ENCODE peak calls at places on chromosome 18, in seven cellular contexts. One of them, this sample, is unnamed. For H3K27me3, the result is how much of the 10 kb centered on the place peaks cover.

GRCh38 chr18:8553611-8553924 is 55.7 kb upstream of the RAB12 start:
- DNase-seq in MM.1S: no peak
- DNase-seq in lower lobe of right lung: no peak
- DNase-seq in heart left ventricle: no peak
- DNase-seq in endothelial cell of umbilical vein: no peak
- DNase-seq in Peyer's patch: no peak
- DNase-seq in right atrium auricular region: no peak
- DNase-seq in this sample: no peak

GRCh38 chr18:43883886-43884285 is 606.6 kb upstream of the SYT4 start:
- DNase-seq in MM.1S: no peak
- DNase-seq in lower lobe of right lung: no peak
- DNase-seq in heart left ventricle: no peak
- DNase-seq in endothelial cell of umbilical vein: no peak
- DNase-seq in Peyer's patch: no peak
- DNase-seq in right atrium auricular region: no peak
- DNase-seq in this sample: no peak

GRCh38 chr18:62769216-62769615 is 53.9 kb downstream of the PHLPP1 start:
- DNase-seq in MM.1S: no peak
- DNase-seq in lower lobe of right lung: no peak
- DNase-seq in heart left ventricle: no peak
- DNase-seq in endothelial cell of umbilical vein: no peak
- DNase-seq in Peyer's patch: no peak
- DNase-seq in right atrium auricular region: no peak
- DNase-seq in this sample: no peak

GRCh38 chr18:44771957-44772917 is 91.5 kb downstream of the SETBP1 start:
- DNase-seq in MM.1S: no peak
- DNase-seq in lower lobe of right lung: no peak
- DNase-seq in heart left ventricle: no peak
- DNase-seq in endothelial cell of umbilical vein: no peak
- DNase-seq in Peyer's patch: no peak
- DNase-seq in right atrium auricular region: no peak
- DNase-seq in this sample: peak

GRCh38 chr18:49094136-49094535 is 143.4 kb upstream of the SMAD7 start:
- DNase-seq in MM.1S: no peak
- DNase-seq in lower lobe of right lung: no peak
- DNase-seq in heart left ventricle: no peak
- DNase-seq in endothelial cell of umbilical vein: no peak
- DNase-seq in Peyer's patch: no peak
- DNase-seq in right atrium auricular region: no peak
- DNase-seq in this sample: peak

GRCh38 chr18:50955246-50955645 is 12.6 kb upstream of the ELAC1 start:
- DNase-seq in MM.1S: no peak
- DNase-seq in lower lobe of right lung: no peak
- DNase-seq in heart left ventricle: no peak
- DNase-seq in endothelial cell of umbilical vein: no peak
- DNase-seq in Peyer's patch: no peak
- DNase-seq in right atrium auricular region: no peak
- DNase-seq in this sample: no peak

GRCh38 chr18:27595121-27595848 is 410.2 kb upstream of the CHST9 start:
- DNase-seq in MM.1S: no peak
- DNase-seq in lower lobe of right lung: no peak
- DNase-seq in heart left ventricle: no peak
- DNase-seq in endothelial cell of umbilical vein: no peak
- DNase-seq in Peyer's patch: no peak
- DNase-seq in right atrium auricular region: no peak
- DNase-seq in this sample: no peak

GRCh38 chr18:73739098-73739497 is 408.5 kb downstream of the FBXO15 start:
- DNase-seq in MM.1S: no peak
- DNase-seq in lower lobe of right lung: no peak
- DNase-seq in heart left ventricle: no peak
- DNase-seq in endothelial cell of umbilical vein: no peak
- DNase-seq in Peyer's patch: no peak
- DNase-seq in right atrium auricular region: no peak
- DNase-seq in this sample: no peak

GRCh38 chr18:11883153-11883552 is 25.0 kb downstream of the MPPE1 start:
- DNase-seq in MM.1S: no peak
- DNase-seq in lower lobe of right lung: no peak
- DNase-seq in heart left ventricle: no peak
- DNase-seq in endothelial cell of umbilical vein: peak
- DNase-seq in Peyer's patch: no peak
- DNase-seq in right atrium auricular region: no peak
- DNase-seq in this sample: no peak

DNA sequence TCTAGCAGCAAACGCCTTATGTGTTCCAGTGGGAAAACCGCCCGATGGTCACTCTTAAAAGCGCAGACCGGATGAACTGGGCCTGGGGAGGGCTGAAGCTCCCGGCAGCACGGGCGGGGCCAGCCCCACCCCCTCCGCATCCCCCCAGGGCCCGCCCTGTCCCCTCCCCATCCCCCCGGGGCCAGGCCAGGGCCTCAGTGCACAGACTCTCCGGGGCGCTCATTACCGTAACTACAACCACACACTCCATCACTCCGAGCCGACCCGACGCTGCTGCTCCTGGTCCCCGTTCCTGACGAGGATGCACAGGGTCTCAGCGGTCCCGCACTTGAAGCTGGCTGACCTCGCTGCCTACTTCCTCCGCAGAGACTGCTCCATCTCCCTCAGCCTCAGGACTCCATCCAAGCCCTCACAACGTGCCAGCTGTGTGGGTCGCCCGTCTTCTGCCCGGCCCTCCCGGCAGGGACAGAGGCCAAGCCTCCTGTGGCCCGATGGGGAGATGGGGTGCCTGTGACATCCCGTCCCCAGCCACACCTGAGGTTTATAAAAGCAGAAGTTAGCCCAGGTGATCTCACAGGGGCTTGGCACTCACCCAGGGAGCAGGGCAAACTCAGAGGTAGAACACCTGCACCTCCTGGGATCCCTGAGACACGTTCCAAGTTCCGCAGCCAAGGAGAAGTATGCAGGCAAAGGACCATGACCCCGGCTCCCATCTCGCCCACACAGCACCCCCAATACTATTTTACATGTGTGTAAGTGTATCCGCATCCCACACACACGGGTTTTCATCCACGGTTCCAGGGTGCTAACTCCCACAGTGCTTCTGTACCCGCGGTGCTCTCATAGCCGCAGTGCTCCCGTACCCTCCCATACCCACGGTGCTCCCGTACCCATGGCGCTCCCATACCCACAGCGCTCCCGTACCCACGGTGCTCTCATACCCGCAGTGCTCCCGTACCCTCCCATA is 36.0 kb downstream of the SLC66A2 start:
- DNase-seq in MM.1S: no peak
- DNase-seq in lower lobe of right lung: peak
- DNase-seq in heart left ventricle: no peak
- DNase-seq in endothelial cell of umbilical vein: no peak
- DNase-seq in Peyer's patch: no peak
- DNase-seq in right atrium auricular region: peak
- DNase-seq in this sample: no peak
- H3K27ac ChIP-seq in MM.1S: no peak
- H3K27ac ChIP-seq in lower lobe of right lung: no peak
- H3K27ac ChIP-seq in heart left ventricle: no peak
- H3K27ac ChIP-seq in endothelial cell of umbilical vein: no peak
- H3K27ac ChIP-seq in Peyer's patch: no peak
- H3K27ac ChIP-seq in right atrium auricular region: no peak
- H3K27ac ChIP-seq in this sample: no peak

DNA sequence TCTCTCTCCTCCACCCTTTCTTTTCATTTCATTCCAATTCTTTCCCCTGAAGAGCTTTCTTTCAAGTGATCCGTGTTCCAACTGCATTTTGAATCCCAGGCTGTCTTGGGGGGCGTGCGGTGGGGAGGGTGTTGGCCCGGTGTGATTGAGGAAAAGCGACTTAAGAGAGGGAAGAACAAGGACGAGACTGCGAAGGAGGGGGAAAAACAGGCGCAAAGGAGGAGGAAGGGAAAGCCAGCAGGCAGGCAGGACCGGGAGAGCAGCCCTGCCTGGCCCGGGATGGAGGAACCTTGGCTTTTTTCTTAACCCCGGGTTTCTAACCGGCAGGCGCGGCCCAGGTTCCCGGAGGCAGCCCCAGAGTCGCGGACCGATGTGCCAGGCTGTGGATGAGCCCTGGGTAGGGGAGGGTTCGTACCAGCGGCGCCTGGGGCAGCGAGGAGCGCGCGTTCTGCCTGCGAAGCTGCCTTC is 1.3 kb downstream of the ADCYAP1 start:
- DNase-seq in MM.1S: no peak
- DNase-seq in lower lobe of right lung: no peak
- DNase-seq in heart left ventricle: no peak
- DNase-seq in endothelial cell of umbilical vein: no peak
- DNase-seq in Peyer's patch: no peak
- DNase-seq in right atrium auricular region: no peak
- DNase-seq in this sample: no peak
- H3K27me3 ChIP-seq in MM.1S: under half
- H3K27me3 ChIP-seq in lower lobe of right lung: half or more
- H3K27me3 ChIP-seq in heart left ventricle: half or more
- H3K27me3 ChIP-seq in endothelial cell of umbilical vein: half or more
- H3K27me3 ChIP-seq in Peyer's patch: under half
- H3K27me3 ChIP-seq in right atrium auricular region: under half
- H3K27me3 ChIP-seq in this sample: half or more

GRCh38 chr18:53909668-53910067 is 314.8 kb downstream of the MBD2 start:
- DNase-seq in MM.1S: peak
- DNase-seq in lower lobe of right lung: no peak
- DNase-seq in heart left ventricle: no peak
- DNase-seq in endothelial cell of umbilical vein: no peak
- DNase-seq in Peyer's patch: no peak
- DNase-seq in right atrium auricular region: no peak
- DNase-seq in this sample: peak
- TF ChIP-seq CTCF in MM.1S: peak
- TF ChIP-seq CTCF in lower lobe of right lung: peak
- TF ChIP-seq CTCF in heart left ventricle: peak
- TF ChIP-seq CTCF in endothelial cell of umbilical vein: no peak
- TF ChIP-seq CTCF in Peyer's patch: peak
- TF ChIP-seq CTCF in right atrium auricular region: peak
- TF ChIP-seq CTCF in this sample: peak

GRCh38 chr18:59717291-59717690 is 20.1 kb upstream of the CCBE1 start:
- DNase-seq in MM.1S: no peak
- DNase-seq in lower lobe of right lung: no peak
- DNase-seq in heart left ventricle: no peak
- DNase-seq in endothelial cell of umbilical vein: no peak
- DNase-seq in Peyer's patch: no peak
- DNase-seq in right atrium auricular region: no peak
- DNase-seq in this sample: no peak

GRCh38 chr18:59721214-59721613 is 24.0 kb upstream of the CCBE1 start:
- DNase-seq in MM.1S: no peak
- DNase-seq in lower lobe of right lung: no peak
- DNase-seq in heart left ventricle: no peak
- DNase-seq in endothelial cell of umbilical vein: no peak
- DNase-seq in Peyer's patch: no peak
- DNase-seq in right atrium auricular region: no peak
- DNase-seq in this sample: no peak

GRCh38 chr18:59719533-59720325 is 22.5 kb upstream of the CCBE1 start:
- DNase-seq in MM.1S: no peak
- DNase-seq in lower lobe of right lung: no peak
- DNase-seq in heart left ventricle: no peak
- DNase-seq in endothelial cell of umbilical vein: no peak
- DNase-seq in Peyer's patch: no peak
- DNase-seq in right atrium auricular region: no peak
- DNase-seq in this sample: peak

GRCh38 chr18:59715966-59716369 is 18.7 kb upstream of the CCBE1 start:
- DNase-seq in MM.1S: no peak
- DNase-seq in lower lobe of right lung: no peak
- DNase-seq in heart left ventricle: no peak
- DNase-seq in endothelial cell of umbilical vein: peak
- DNase-seq in Peyer's patch: no peak
- DNase-seq in right atrium auricular region: no peak
- DNase-seq in this sample: peak

DNA sequence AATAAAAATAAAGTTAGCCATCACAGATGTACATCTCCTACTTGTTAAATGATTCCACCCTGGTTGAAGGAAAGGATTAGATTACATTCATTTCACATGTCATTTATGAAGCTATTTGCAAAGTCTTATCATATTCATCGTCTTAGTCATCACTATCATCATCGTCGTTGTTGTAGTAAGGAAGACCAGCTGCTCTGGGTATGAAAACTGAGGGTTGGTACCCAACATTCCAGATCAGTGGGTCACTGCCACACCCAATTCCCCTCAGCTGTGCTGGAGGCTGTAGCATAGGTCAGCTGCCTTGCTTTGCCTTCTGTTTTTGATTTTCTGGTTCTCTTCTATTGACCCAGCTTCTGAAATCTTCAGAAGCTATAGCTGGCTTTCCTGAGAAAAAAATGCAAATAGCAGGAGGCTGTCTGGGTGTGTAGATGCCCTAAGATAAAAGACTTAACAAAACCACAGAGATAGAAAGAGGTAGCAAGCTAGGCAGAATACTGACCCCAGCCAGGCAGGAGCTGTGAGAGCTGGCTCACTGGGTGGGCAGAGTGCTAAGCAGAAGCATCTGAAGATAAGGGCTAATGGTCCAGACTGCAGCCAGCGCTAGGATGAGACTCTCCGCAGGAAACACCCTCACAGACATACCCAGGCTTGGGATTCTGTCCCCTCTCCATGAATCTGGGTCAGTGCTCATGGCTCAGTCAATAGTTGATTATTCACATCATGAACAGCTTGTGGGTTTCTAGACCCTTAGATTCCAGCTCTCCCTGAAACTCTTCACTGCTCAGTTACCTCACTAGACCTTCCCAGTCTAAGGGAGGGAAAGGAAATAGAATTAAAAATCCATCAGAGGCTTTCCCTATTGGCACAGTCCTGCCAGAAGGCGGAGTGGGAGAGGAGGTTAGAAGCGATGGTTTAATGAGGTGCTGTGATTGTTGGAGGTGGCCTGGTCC is 21.2 kb upstream of the CCBE1 start:
- DNase-seq in MM.1S: no peak
- DNase-seq in lower lobe of right lung: no peak
- DNase-seq in heart left ventricle: no peak
- DNase-seq in endothelial cell of umbilical vein: peak
- DNase-seq in Peyer's patch: no peak
- DNase-seq in right atrium auricular region: no peak
- DNase-seq in this sample: peak
- H3K27ac ChIP-seq in MM.1S: no peak
- H3K27ac ChIP-seq in lower lobe of right lung: no peak
- H3K27ac ChIP-seq in heart left ventricle: no peak
- H3K27ac ChIP-seq in endothelial cell of umbilical vein: no peak
- H3K27ac ChIP-seq in Peyer's patch: no peak
- H3K27ac ChIP-seq in right atrium auricular region: no peak
- H3K27ac ChIP-seq in this sample: peak

DNA sequence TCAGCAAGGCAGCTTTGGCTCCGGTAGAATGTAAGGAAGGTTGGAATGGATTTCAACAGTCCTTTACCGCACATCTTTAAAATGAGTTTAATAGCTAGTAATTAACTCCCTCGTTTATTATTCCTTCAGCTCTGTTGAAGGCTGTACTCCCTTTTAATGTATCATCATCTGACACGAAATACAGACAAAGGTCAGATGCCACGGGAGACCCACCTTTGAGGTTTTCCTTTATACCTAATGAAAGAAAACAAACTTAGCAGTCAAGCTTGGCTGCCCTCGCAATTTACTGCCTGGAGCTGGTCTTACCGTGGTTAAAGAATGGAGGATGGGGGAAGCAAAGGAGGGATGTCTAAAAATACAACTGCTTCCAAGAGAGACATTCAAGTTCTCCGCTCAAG is 1.1 kb downstream of the TMEM200C start:
- DNase-seq in MM.1S: no peak
- DNase-seq in lower lobe of right lung: no peak
- DNase-seq in heart left ventricle: no peak
- DNase-seq in endothelial cell of umbilical vein: no peak
- DNase-seq in Peyer's patch: no peak
- DNase-seq in right atrium auricular region: no peak
- DNase-seq in this sample: no peak
- H3K27me3 ChIP-seq in MM.1S: half or more
- H3K27me3 ChIP-seq in lower lobe of right lung: half or more
- H3K27me3 ChIP-seq in heart left ventricle: half or more
- H3K27me3 ChIP-seq in endothelial cell of umbilical vein: half or more
- H3K27me3 ChIP-seq in Peyer's patch: under half
- H3K27me3 ChIP-seq in right atrium auricular region: under half
- H3K27me3 ChIP-seq in this sample: under half

GRCh38 chr18:26547302-26548143 is 830 bp downstream of the KCTD1 start:
- DNase-seq in MM.1S: no peak
- DNase-seq in lower lobe of right lung: peak
- DNase-seq in heart left ventricle: peak
- DNase-seq in endothelial cell of umbilical vein: peak
- DNase-seq in Peyer's patch: peak
- DNase-seq in right atrium auricular region: peak
- DNase-seq in this sample: peak
- TF ChIP-seq CTCF in MM.1S: no peak
- TF ChIP-seq CTCF in lower lobe of right lung: peak
- TF ChIP-seq CTCF in heart left ventricle: peak
- TF ChIP-seq CTCF in endothelial cell of umbilical vein: peak
- TF ChIP-seq CTCF in Peyer's patch: peak
- TF ChIP-seq CTCF in right atrium auricular region: peak
- TF ChIP-seq CTCF in this sample: peak